ENCODE peak calls at places on chromosomes 5 and 9, in eight cellular contexts. One of them, this sample, is unnamed.

GRCh38 chr9:87280421-87280820 is 217.2 kb upstream of the DAPK1 start:
- DNase-seq in mucosa of descending colon: no peak
- DNase-seq in psoas muscle: no peak
- DNase-seq in left lung: no peak
- DNase-seq in mesendoderm: no peak
- DNase-seq in tibial nerve: no peak
- DNase-seq in HCT116: no peak
- DNase-seq in transverse colon: no peak
- DNase-seq in this sample: no peak

GRCh38 chr5:1729641-1730486 is 69.8 kb downstream of the MRPL36 start:
- DNase-seq in transverse colon: no peak
- DNase-seq in tibial nerve: no peak
- DNase-seq in mucosa of descending colon: no peak
- DNase-seq in left lung: peak; percentile 13
- DNase-seq in psoas muscle: no peak
- DNase-seq in mesendoderm: no peak
- DNase-seq in HCT116: no peak
- DNase-seq in this sample: no peak

GRCh38 chr9:70954607-70955143 is 166.7 kb downstream of the TRPM3 start:
- DNase-seq in left lung: no peak
- DNase-seq in mucosa of descending colon: no peak
- DNase-seq in mesendoderm: peak; percentile 67
- DNase-seq in tibial nerve: no peak
- DNase-seq in HCT116: no peak
- DNase-seq in psoas muscle: no peak
- DNase-seq in transverse colon: no peak
- DNase-seq in this sample: no peak

GRCh38 chr5:111757582-111758283 is 739 bp upstream of the NREP start:
- DNase-seq in tibial nerve: peak; percentile 74
- DNase-seq in transverse colon: peak; percentile 92
- DNase-seq in left lung: peak; percentile 94
- DNase-seq in mesendoderm: peak; percentile 89
- DNase-seq in mucosa of descending colon: peak; percentile 94
- DNase-seq in psoas muscle: peak; percentile 96
- DNase-seq in HCT116: peak; percentile 55
- DNase-seq in this sample: peak; percentile 95

GRCh38 chr9:29209748-29210276 is 1636.5 kb upstream of the C9orf72 start:
- DNase-seq in mesendoderm: no peak
- DNase-seq in transverse colon: no peak
- DNase-seq in tibial nerve: no peak
- DNase-seq in mucosa of descending colon: no peak
- DNase-seq in HCT116: no peak
- DNase-seq in left lung: no peak
- DNase-seq in psoas muscle: no peak
- DNase-seq in this sample: no peak

GRCh38 chr9:11319477-11320060 is 706.8 kb upstream of the PTPRD start:
- DNase-seq in mesendoderm: peak; percentile 50
- DNase-seq in transverse colon: no peak
- DNase-seq in mucosa of descending colon: no peak
- DNase-seq in psoas muscle: no peak
- DNase-seq in left lung: no peak
- DNase-seq in HCT116: no peak
- DNase-seq in tibial nerve: no peak
- DNase-seq in this sample: no peak

GRCh38 chr5:42813533-42813932 is 1.8 kb upstream of the SELENOP start:
- DNase-seq in transverse colon: no peak
- DNase-seq in mesendoderm: peak; percentile 97
- DNase-seq in left lung: no peak
- DNase-seq in tibial nerve: no peak
- DNase-seq in psoas muscle: peak; percentile 82
- DNase-seq in mucosa of descending colon: no peak
- DNase-seq in HCT116: no peak
- DNase-seq in this sample: no peak

GRCh38 chr9:98010450-98010849 is 27.3 kb downstream of the ANP32B start:
- DNase-seq in HCT116: no peak
- DNase-seq in mesendoderm: peak; percentile 59
- DNase-seq in tibial nerve: no peak
- DNase-seq in psoas muscle: no peak
- DNase-seq in transverse colon: peak; percentile 51
- DNase-seq in left lung: no peak
- DNase-seq in mucosa of descending colon: no peak
- DNase-seq in this sample: no peak

GRCh38 chr5:77945874-77946273 is 169.7 kb upstream of the TBCA start:
- DNase-seq in transverse colon: no peak
- DNase-seq in mesendoderm: no peak
- DNase-seq in left lung: no peak
- DNase-seq in tibial nerve: no peak
- DNase-seq in psoas muscle: no peak
- DNase-seq in mucosa of descending colon: no peak
- DNase-seq in HCT116: no peak
- DNase-seq in this sample: no peak

GRCh38 chr5:141050622-141051525 is at the start of gene PCDHB1:
- DNase-seq in mucosa of descending colon: no peak
- DNase-seq in mesendoderm: peak; percentile 57
- DNase-seq in transverse colon: no peak
- DNase-seq in tibial nerve: no peak
- DNase-seq in HCT116: no peak
- DNase-seq in left lung: no peak
- DNase-seq in psoas muscle: no peak
- DNase-seq in this sample: no peak

GRCh38 chr5:612498-613424 is 621 bp downstream of the CEP72 start:
- DNase-seq in mucosa of descending colon: peak; percentile 9
- DNase-seq in tibial nerve: no peak
- DNase-seq in HCT116: peak; percentile 16
- DNase-seq in psoas muscle: peak; percentile 55
- DNase-seq in mesendoderm: peak; percentile 37
- DNase-seq in transverse colon: peak; percentile 19
- DNase-seq in left lung: peak; percentile 44
- DNase-seq in this sample: peak; percentile 39

GRCh38 chr9:75414367-75415160 is 326.2 kb downstream of the OSTF1 start:
- DNase-seq in mesendoderm: peak; percentile 2
- DNase-seq in tibial nerve: no peak
- DNase-seq in mucosa of descending colon: no peak
- DNase-seq in HCT116: no peak
- DNase-seq in transverse colon: no peak
- DNase-seq in left lung: no peak
- DNase-seq in psoas muscle: no peak
- DNase-seq in this sample: no peak

GRCh38 chr9:21812415-21812814 is 10.0 kb downstream of the MTAP start:
- DNase-seq in mesendoderm: peak; percentile 81
- DNase-seq in left lung: no peak
- DNase-seq in tibial nerve: no peak
- DNase-seq in transverse colon: no peak
- DNase-seq in HCT116: no peak
- DNase-seq in mucosa of descending colon: no peak
- DNase-seq in psoas muscle: no peak
- DNase-seq in this sample: no peak

GRCh38 chr9:21811914-21812313 is 9.5 kb downstream of the MTAP start:
- DNase-seq in psoas muscle: no peak
- DNase-seq in left lung: no peak
- DNase-seq in mesendoderm: no peak
- DNase-seq in transverse colon: no peak
- DNase-seq in HCT116: no peak
- DNase-seq in mucosa of descending colon: no peak
- DNase-seq in tibial nerve: no peak
- DNase-seq in this sample: no peak

GRCh38 chr9:21812945-21813568 is 10.6 kb downstream of the MTAP start:
- DNase-seq in HCT116: no peak
- DNase-seq in mesendoderm: peak; percentile 82
- DNase-seq in psoas muscle: peak; percentile 80
- DNase-seq in tibial nerve: peak; percentile 65
- DNase-seq in transverse colon: peak; percentile 80
- DNase-seq in mucosa of descending colon: peak; percentile 66
- DNase-seq in left lung: peak; percentile 68
- DNase-seq in this sample: peak; percentile 72

GRCh38 chr9:21815643-21816042 is 13.2 kb downstream of the MTAP start:
- DNase-seq in HCT116: no peak
- DNase-seq in psoas muscle: no peak
- DNase-seq in mucosa of descending colon: no peak
- DNase-seq in transverse colon: no peak
- DNase-seq in left lung: no peak
- DNase-seq in mesendoderm: no peak
- DNase-seq in tibial nerve: no peak
- DNase-seq in this sample: no peak

GRCh38 chr9:21813575-21814473 is 11.4 kb downstream of the MTAP start:
- DNase-seq in HCT116: peak; percentile 69
- DNase-seq in psoas muscle: peak; percentile 57
- DNase-seq in mesendoderm: peak; percentile 73
- DNase-seq in left lung: no peak
- DNase-seq in mucosa of descending colon: no peak
- DNase-seq in transverse colon: peak; percentile 68
- DNase-seq in tibial nerve: peak; percentile 74
- DNase-seq in this sample: peak; percentile 65
- H3K36me3 ChIP-seq in HCT116: peaks cover 71% of the 10 kb centered on the region
- H3K36me3 ChIP-seq in psoas muscle: peaks cover 3% of the 10 kb centered on the region
- H3K36me3 ChIP-seq in mesendoderm: peaks cover 10% of the 10 kb centered on the region
- H3K36me3 ChIP-seq in left lung: peaks cover 65% of the 10 kb centered on the region
- H3K36me3 ChIP-seq in mucosa of descending colon: no peaks in the 10 kb centered on the region
- H3K36me3 ChIP-seq in transverse colon: peaks cover 18% of the 10 kb centered on the region
- H3K36me3 ChIP-seq in tibial nerve: peaks cover 16% of the 10 kb centered on the region
- H3K36me3 ChIP-seq in this sample: peaks cover 80% of the 10 kb centered on the region

GRCh38 chr9:92234503-92234902 is 59.0 kb downstream of the IARS1 start:
- DNase-seq in psoas muscle: no peak
- DNase-seq in transverse colon: no peak
- DNase-seq in mesendoderm: no peak
- DNase-seq in left lung: no peak
- DNase-seq in tibial nerve: no peak
- DNase-seq in HCT116: no peak
- DNase-seq in mucosa of descending colon: no peak
- DNase-seq in this sample: no peak
- H3K36me3 ChIP-seq in psoas muscle: peaks cover 11% of the 10 kb centered on the region
- H3K36me3 ChIP-seq in transverse colon: peaks cover 28% of the 10 kb centered on the region
- H3K36me3 ChIP-seq in mesendoderm: peaks cover 7% of the 10 kb centered on the region
- H3K36me3 ChIP-seq in left lung: peaks cover 82% of the 10 kb centered on the region
- H3K36me3 ChIP-seq in tibial nerve: peaks cover 8% of the 10 kb centered on the region
- H3K36me3 ChIP-seq in HCT116: peaks cover 29% of the 10 kb centered on the region
- H3K36me3 ChIP-seq in mucosa of descending colon: no peaks in the 10 kb centered on the region
- H3K36me3 ChIP-seq in this sample: peaks cover 93% of the 10 kb centered on the region

GRCh38 chr5:177333420-177334154 is 17.9 kb downstream of the LMAN2 start:
- DNase-seq in transverse colon: no peak
- DNase-seq in mucosa of descending colon: no peak
- DNase-seq in psoas muscle: no peak
- DNase-seq in mesendoderm: no peak
- DNase-seq in tibial nerve: no peak
- DNase-seq in HCT116: no peak
- DNase-seq in left lung: no peak
- DNase-seq in this sample: no peak
- H3K36me3 ChIP-seq in transverse colon: peaks cover 46% of the 10 kb centered on the region
- H3K36me3 ChIP-seq in mucosa of descending colon: peaks cover 8% of the 10 kb centered on the region
- H3K36me3 ChIP-seq in psoas muscle: peaks cover 6% of the 10 kb centered on the region
- H3K36me3 ChIP-seq in mesendoderm: peaks cover 5% of the 10 kb centered on the region
- H3K36me3 ChIP-seq in tibial nerve: peaks cover 32% of the 10 kb centered on the region
- H3K36me3 ChIP-seq in HCT116: peaks cover 30% of the 10 kb centered on the region
- H3K36me3 ChIP-seq in left lung: peaks cover 96% of the 10 kb centered on the region
- H3K36me3 ChIP-seq in this sample: peaks cover 66% of the 10 kb centered on the region

GRCh38 chr5:176356179-176356566 is 5.4 kb downstream of the KIAA1191 start:
- DNase-seq in left lung: no peak
- DNase-seq in psoas muscle: no peak
- DNase-seq in transverse colon: no peak
- DNase-seq in mesendoderm: no peak
- DNase-seq in tibial nerve: no peak
- DNase-seq in mucosa of descending colon: no peak
- DNase-seq in HCT116: no peak
- DNase-seq in this sample: no peak

GRCh38 chr5:176352116-176352878 is 9.3 kb downstream of the KIAA1191 start:
- DNase-seq in transverse colon: no peak
- DNase-seq in tibial nerve: no peak
- DNase-seq in mucosa of descending colon: no peak
- DNase-seq in HCT116: no peak
- DNase-seq in left lung: no peak
- DNase-seq in mesendoderm: peak; percentile 40
- DNase-seq in psoas muscle: no peak
- DNase-seq in this sample: no peak

GRCh38 chr5:176355400-176356178 is 6.0 kb downstream of the KIAA1191 start:
- DNase-seq in HCT116: no peak
- DNase-seq in tibial nerve: no peak
- DNase-seq in mesendoderm: peak; percentile 25
- DNase-seq in left lung: no peak
- DNase-seq in psoas muscle: no peak
- DNase-seq in transverse colon: no peak
- DNase-seq in mucosa of descending colon: no peak
- DNase-seq in this sample: no peak

GRCh38 chr5:176353533-176353932 is 8.0 kb downstream of the KIAA1191 start:
- DNase-seq in psoas muscle: no peak
- DNase-seq in mucosa of descending colon: no peak
- DNase-seq in left lung: no peak
- DNase-seq in transverse colon: no peak
- DNase-seq in HCT116: no peak
- DNase-seq in tibial nerve: no peak
- DNase-seq in mesendoderm: no peak
- DNase-seq in this sample: no peak

GRCh38 chr5:176350416-176350815 is 11.1 kb downstream of the KIAA1191 start:
- DNase-seq in tibial nerve: no peak
- DNase-seq in left lung: peak; percentile 43
- DNase-seq in mesendoderm: no peak
- DNase-seq in HCT116: no peak
- DNase-seq in psoas muscle: no peak
- DNase-seq in transverse colon: no peak
- DNase-seq in mucosa of descending colon: no peak
- DNase-seq in this sample: no peak
- H3K36me3 ChIP-seq in tibial nerve: peaks cover 30% of the 10 kb centered on the region
- H3K36me3 ChIP-seq in left lung: peaks cover 100% of the 10 kb centered on the region
- H3K36me3 ChIP-seq in mesendoderm: peaks cover 31% of the 10 kb centered on the region
- H3K36me3 ChIP-seq in HCT116: peaks cover 54% of the 10 kb centered on the region
- H3K36me3 ChIP-seq in psoas muscle: peaks cover 14% of the 10 kb centered on the region
- H3K36me3 ChIP-seq in transverse colon: peaks cover 65% of the 10 kb centered on the region
- H3K36me3 ChIP-seq in mucosa of descending colon: peaks cover 13% of the 10 kb centered on the region
- H3K36me3 ChIP-seq in this sample: peaks cover 72% of the 10 kb centered on the region

GRCh38 chr5:131396882-131397281 is 133.0 kb downstream of the CDC42SE2 start:
- DNase-seq in mesendoderm: no peak
- DNase-seq in HCT116: no peak
- DNase-seq in psoas muscle: no peak
- DNase-seq in mucosa of descending colon: no peak
- DNase-seq in tibial nerve: no peak
- DNase-seq in transverse colon: no peak
- DNase-seq in left lung: no peak
- DNase-seq in this sample: no peak

GRCh38 chr5:131392461-131393095 is 128.7 kb downstream of the CDC42SE2 start:
- DNase-seq in tibial nerve: no peak
- DNase-seq in left lung: no peak
- DNase-seq in mucosa of descending colon: no peak
- DNase-seq in psoas muscle: no peak
- DNase-seq in HCT116: no peak
- DNase-seq in transverse colon: no peak
- DNase-seq in mesendoderm: no peak
- DNase-seq in this sample: no peak

GRCh38 chr5:131396015-131396414 is 132.2 kb downstream of the CDC42SE2 start:
- DNase-seq in HCT116: no peak
- DNase-seq in mesendoderm: no peak
- DNase-seq in mucosa of descending colon: no peak
- DNase-seq in left lung: no peak
- DNase-seq in transverse colon: no peak
- DNase-seq in tibial nerve: no peak
- DNase-seq in psoas muscle: no peak
- DNase-seq in this sample: no peak

GRCh38 chr5:131393498-131393968 is 129.7 kb downstream of the CDC42SE2 start:
- DNase-seq in mesendoderm: no peak
- DNase-seq in mucosa of descending colon: no peak
- DNase-seq in psoas muscle: no peak
- DNase-seq in tibial nerve: no peak
- DNase-seq in transverse colon: no peak
- DNase-seq in left lung: no peak
- DNase-seq in HCT116: no peak
- DNase-seq in this sample: no peak

GRCh38 chr5:131394128-131394527 is 130.3 kb downstream of the CDC42SE2 start:
- DNase-seq in tibial nerve: no peak
- DNase-seq in left lung: no peak
- DNase-seq in psoas muscle: no peak
- DNase-seq in HCT116: no peak
- DNase-seq in mucosa of descending colon: no peak
- DNase-seq in mesendoderm: no peak
- DNase-seq in transverse colon: no peak
- DNase-seq in this sample: no peak
- H3K36me3 ChIP-seq in tibial nerve: no peaks in the 10 kb centered on the region
- H3K36me3 ChIP-seq in left lung: peaks cover 92% of the 10 kb centered on the region
- H3K36me3 ChIP-seq in psoas muscle: no peaks in the 10 kb centered on the region
- H3K36me3 ChIP-seq in HCT116: peaks cover 9% of the 10 kb centered on the region
- H3K36me3 ChIP-seq in mucosa of descending colon: no peaks in the 10 kb centered on the region
- H3K36me3 ChIP-seq in mesendoderm: no peaks in the 10 kb centered on the region
- H3K36me3 ChIP-seq in transverse colon: peaks cover 13% of the 10 kb centered on the region
- H3K36me3 ChIP-seq in this sample: peaks cover 32% of the 10 kb centered on the region

This sample was measured in BE2C.